ENCODE peak calls at places on chromosomes 6 and 20, in eight cellular contexts. Z is mammary epithelial cell, W is psoas muscle, U is stomach, M is HFFc6, I is breast epithelium, O is BJ, H is astrocyte. K is an unnamed sample.

GRCh38 chr20:1376453-1377270 is 16.2 kb downstream of the FKBP1A start:
- DNase-seq in Z (no peak), W (no peak), U (no peak), M (no peak), I (no peak), O (no peak), H (no peak), K (no peak)

GRCh38 chr6:116482780-116483179 is 21.6 kb downstream of the CALHM6 start:
- DNase-seq in Z (peak), W (no peak), U (no peak), M (no peak), I (no peak), O (no peak), H (no peak), K (no peak)

GRCh38 chr20:62010551-62011402 is 54.9 kb downstream of the TAF4 start:
- DNase-seq in Z (peak), W (no peak), U (peak), M (peak), I (no peak), O (no peak), H (peak), K (peak)

GRCh38 chr20:51749674-51750036 is 18.5 kb downstream of the ATP9A start:
- DNase-seq in Z (peak), W (no peak), U (no peak), M (peak), I (no peak), O (no peak), H (peak), K (no peak)

GRCh38 chr6:97203343-97203742 is 79.7 kb downstream of the MMS22L start:
- DNase-seq in Z (no peak), W (no peak), U (no peak), M (no peak), I (no peak), O (no peak), H (no peak), K (no peak)

GRCh38 chr6:161327360-161327953 is 53.6 kb upstream of the AGPAT4 start:
- DNase-seq in Z (no peak), W (no peak), U (no peak), M (no peak), I (no peak), O (no peak), H (peak), K (no peak)

GRCh38 chr20:36132802-36133211 is 21.7 kb upstream of the EPB41L1 start:
- DNase-seq in Z (no peak), W (no peak), U (no peak), M (no peak), I (no peak), O (no peak), H (no peak), K (no peak)

GRCh38 chr6:113466526-113466925 is 390.6 kb upstream of the MARCKS start:
- DNase-seq in Z (no peak), W (no peak), U (no peak), M (no peak), I (no peak), O (no peak), H (no peak), K (no peak)

GRCh38 chr20:20286061-20286460 is 81.8 kb upstream of the INSM1 start:
- DNase-seq in Z (no peak), W (no peak), U (no peak), M (no peak), I (no peak), O (no peak), H (no peak), K (no peak)

GRCh38 chr6:101117397-101118185 is 236.5 kb upstream of the ASCC3 start:
- DNase-seq in Z (no peak), W (no peak), U (no peak), M (no peak), I (no peak), O (no peak), H (no peak), K (no peak)

GRCh38 chr6:159089909-159090308 is 45.1 kb upstream of the TAGAP start:
- DNase-seq in Z (peak), W (no peak), U (no peak), M (no peak), I (no peak), O (no peak), H (no peak), K (no peak)

GRCh38 chr6:148538251-148539190 is 195.9 kb downstream of the SASH1 start:
- DNase-seq in Z (no peak), W (no peak), U (no peak), M (peak), I (no peak), O (peak), H (peak), K (no peak)

GRCh38 chr6:159760602-159761057 is 1.2 kb upstream of the ACAT2 start:
- DNase-seq in Z (peak), W (no peak), U (no peak), M (peak), I (no peak), O (no peak), H (peak), K (no peak)

GRCh38 chr6:11241793-11242201 is 9.3 kb upstream of the NEDD9 start:
- DNase-seq in Z (no peak), W (peak), U (peak), M (no peak), I (no peak), O (no peak), H (peak), K (peak)

GRCh38 chr20:32034581-32035397 is 17.3 kb upstream of the HCK start:
- DNase-seq in Z (no peak), W (no peak), U (no peak), M (peak), I (no peak), O (no peak), H (no peak), K (no peak)

GRCh38 chr20:9087531-9088217 is 18.8 kb downstream of the PLCB4 start:
- DNase-seq in Z (no peak), W (no peak), U (no peak), M (no peak), I (no peak), O (no peak), H (no peak), K (no peak)

GRCh38 chr20:38001173-38001875 is 31.9 kb downstream of the TTI1 start:
- DNase-seq in Z (peak), W (no peak), U (no peak), M (peak), I (no peak), O (no peak), H (peak), K (no peak)

GRCh38 chr20:53957421-53958172 is 112.8 kb downstream of the BCAS1 start:
- DNase-seq in Z (no peak), W (no peak), U (no peak), M (no peak), I (no peak), O (no peak), H (peak), K (no peak)

GRCh38 chr6:12288844-12289654 is 1.1 kb upstream of the EDN1 start:
- DNase-seq in Z (peak), W (no peak), U (peak), M (peak), I (no peak), O (no peak), H (peak), K (peak)

GRCh38 chr6:114170958-114171387 is 171.8 kb downstream of the HS3ST5 start:
- DNase-seq in Z (no peak), W (no peak), U (no peak), M (no peak), I (no peak), O (no peak), H (no peak), K (no peak)

GRCh38 chr6:25612666-25613065 is 39.3 kb upstream of the SCGN start:
- DNase-seq in Z (no peak), W (no peak), U (no peak), M (no peak), I (no peak), O (no peak), H (no peak), K (no peak)

GRCh38 chr20:20793570-20793969 is 81.1 kb upstream of the RALGAPA2 start:
- DNase-seq in Z (no peak), W (no peak), U (no peak), M (no peak), I (no peak), O (no peak), H (no peak), K (no peak)

GRCh38 chr6:41713650-41714291 is 21.6 kb downstream of the TFEB start:
- DNase-seq in Z (peak), W (peak), U (peak), M (peak), I (no peak), O (no peak), H (peak), K (no peak)

GRCh38 chr20:47620808-47621805 is 119.4 kb downstream of the NCOA3 start:
- DNase-seq in Z (peak), W (no peak), U (no peak), M (peak), I (no peak), O (no peak), H (peak), K (no peak)

GRCh38 chr20:573414-574296 is 30.1 kb upstream of the CSNK2A1 start:
- DNase-seq in Z (no peak), W (no peak), U (no peak), M (no peak), I (no peak), O (no peak), H (no peak), K (no peak)

GRCh38 chr20:967796-968742 is 34.0 kb downstream of the RSPO4 start:
- DNase-seq in Z (peak), W (no peak), U (no peak), M (peak), I (no peak), O (no peak), H (peak), K (no peak)

GRCh38 chr20:31484001-31484400 is 8.9 kb downstream of the REM1 start:
- DNase-seq in Z (no peak), W (peak), U (no peak), M (no peak), I (no peak), O (no peak), H (no peak), K (peak)

GRCh38 chr6:105849741-105850140 is 236.4 kb upstream of the PRDM1 start:
- DNase-seq in Z (no peak), W (no peak), U (no peak), M (no peak), I (no peak), O (no peak), H (peak), K (no peak)

GRCh38 chr6:4820704-4821276 is 44.6 kb downstream of the CDYL start:
- DNase-seq in Z (no peak), W (no peak), U (no peak), M (peak), I (no peak), O (peak), H (peak), K (no peak)

GRCh38 chr6:37306026-37306425 is 47.8 kb upstream of the RNF8 start:
- DNase-seq in Z (peak), W (no peak), U (no peak), M (no peak), I (no peak), O (no peak), H (no peak), K (no peak)

GRCh38 chr6:35765739-35766138 is 10.7 kb upstream of the CLPSL2 start:
- DNase-seq in Z (no peak), W (no peak), U (no peak), M (no peak), I (peak), O (no peak), H (no peak), K (no peak)

GRCh38 chr6:37483917-37484785 is 15.5 kb downstream of the CCDC167 start:
- DNase-seq in Z (peak), W (peak), U (peak), M (peak), I (peak), O (no peak), H (no peak), K (peak)

GRCh38 chr6:21199246-21199645 is 394.3 kb upstream of the SOX4 start:
- DNase-seq in Z (no peak), W (no peak), U (no peak), M (no peak), I (no peak), O (no peak), H (no peak), K (no peak)

GRCh38 chr6:53359843-53360834 is 11.4 kb upstream of the ELOVL5 start:
- DNase-seq in Z (no peak), W (no peak), U (no peak), M (no peak), I (no peak), O (no peak), H (peak), K (no peak)

GRCh38 chr6:21856096-21856825 is 262.7 kb downstream of the SOX4 start:
- DNase-seq in Z (peak), W (no peak), U (no peak), M (peak), I (no peak), O (peak), H (peak), K (no peak)

GRCh38 chr6:118722820-118723526 is 71.6 kb upstream of the CEP85L start:
- DNase-seq in Z (peak), W (no peak), U (no peak), M (no peak), I (no peak), O (no peak), H (no peak), K (no peak)

GRCh38 chr20:33664085-33664761 is 2.1 kb downstream of the C20orf144 start:
- DNase-seq in Z (no peak), W (no peak), U (no peak), M (no peak), I (no peak), O (no peak), H (no peak), K (peak)

DNA sequence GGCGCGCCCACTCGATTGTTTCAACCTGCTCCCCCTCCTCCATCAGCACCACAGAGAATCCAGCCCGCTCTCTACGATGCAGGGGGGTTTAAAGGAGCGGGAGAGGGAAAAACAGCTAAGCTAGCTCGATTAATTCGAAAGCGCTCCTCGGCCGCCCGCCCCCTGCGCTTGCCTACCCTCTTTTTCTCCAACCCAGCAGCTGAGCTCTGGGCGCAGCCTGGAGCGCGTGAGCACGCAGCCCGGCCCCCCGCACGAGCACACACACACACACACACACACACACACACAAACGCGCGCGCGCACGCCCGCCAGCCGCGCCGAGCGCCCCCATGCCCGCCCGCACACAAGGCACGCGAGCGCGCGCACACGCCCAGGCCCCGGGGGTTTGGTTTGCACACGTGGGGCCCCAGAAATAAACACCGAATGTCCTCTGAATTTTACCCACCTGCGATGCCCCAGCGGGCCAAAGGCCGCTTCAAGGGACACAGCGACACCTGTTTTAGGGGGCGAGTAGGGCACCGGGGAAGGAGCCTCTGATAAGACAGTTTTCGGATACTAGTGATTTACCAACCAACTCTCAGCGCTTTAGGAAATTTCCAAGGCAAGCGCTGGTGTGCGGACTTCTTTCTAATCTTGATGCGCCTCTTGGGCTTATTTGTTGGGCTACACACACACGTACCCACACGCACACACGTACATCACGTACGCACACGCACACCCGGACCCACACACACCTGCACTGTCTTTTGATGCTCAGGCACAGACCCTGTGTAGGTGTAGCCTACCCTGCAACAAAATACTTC is 787 bp upstream of the NRN1 start:
- DNase-seq in Z (peak), W (no peak), U (no peak), M (no peak), I (no peak), O (no peak), H (no peak), K (no peak)
- TF ChIP-seq CTCF in Z (no peak), W (peak), U (no peak), M (no peak), I (no peak), O (no peak), H (no peak), K (no peak)

GRCh38 chr6:7425808-7426190 is 36.2 kb downstream of the RIOK1 start:
- DNase-seq in Z (no peak), W (no peak), U (no peak), M (no peak), I (no peak), O (no peak), H (no peak), K (no peak)

GRCh38 chr6:7421066-7421465 is 31.5 kb downstream of the RIOK1 start:
- DNase-seq in Z (no peak), W (no peak), U (no peak), M (no peak), I (no peak), O (no peak), H (no peak), K (no peak)

GRCh38 chr6:7424058-7424457 is 34.5 kb downstream of the RIOK1 start:
- DNase-seq in Z (no peak), W (no peak), U (no peak), M (no peak), I (no peak), O (no peak), H (no peak), K (no peak)

GRCh38 chr6:7426447-7427169 is 37.0 kb downstream of the RIOK1 start:
- DNase-seq in Z (no peak), W (no peak), U (no peak), M (no peak), I (no peak), O (no peak), H (no peak), K (no peak)

GRCh38 chr6:7424967-7425807 is 35.6 kb downstream of the RIOK1 start:
- DNase-seq in Z (peak), W (no peak), U (no peak), M (peak), I (no peak), O (no peak), H (no peak), K (no peak)
- TF ChIP-seq CTCF in Z (peak), W (no peak), U (peak), M (peak), I (peak), O (peak), H (peak), K (no peak)

GRCh38 chr6:32969685-32970412 is 1.5 kb downstream of the BRD2 start:
- DNase-seq in Z (peak), W (peak), U (peak), M (peak), I (peak), O (peak), H (peak), K (peak)
- TF ChIP-seq CTCF in Z (no peak), W (peak), U (peak), M (peak), I (peak), O (peak), H (no peak), K (peak)

GRCh38 chr6:71851214-71851613 is 35.1 kb upstream of the RIMS1 start:
- DNase-seq in Z (no peak), W (no peak), U (no peak), M (no peak), I (no peak), O (no peak), H (no peak), K (no peak)

GRCh38 chr6:71852951-71853350 is 33.4 kb upstream of the RIMS1 start:
- DNase-seq in Z (no peak), W (no peak), U (no peak), M (no peak), I (no peak), O (no peak), H (no peak), K (no peak)

DNA sequence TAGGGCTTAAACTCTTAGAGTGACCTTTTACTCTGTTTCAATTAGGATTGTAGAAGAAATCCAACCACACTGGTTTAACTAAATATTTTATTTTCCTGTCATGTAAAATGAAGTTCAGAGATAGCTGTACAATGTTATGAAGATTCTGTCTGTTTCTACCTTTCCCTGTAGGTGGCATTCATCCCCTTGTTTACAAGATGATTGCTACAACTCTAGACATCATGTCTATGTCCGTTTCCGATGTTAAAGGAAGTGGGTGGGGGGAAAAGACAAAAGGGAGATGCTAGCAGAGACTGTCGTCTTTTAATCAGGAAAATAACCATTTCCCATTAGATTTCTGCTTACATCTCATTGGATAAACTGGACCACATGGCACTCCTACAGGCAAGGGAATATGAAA is 30.9 kb upstream of the RIMS1 start:
- DNase-seq in Z (no peak), W (no peak), U (no peak), M (peak), I (no peak), O (no peak), H (no peak), K (no peak)
- TF ChIP-seq CTCF in Z (peak), W (no peak), U (no peak), M (peak), I (no peak), O (peak), H (no peak), K (no peak)

K was measured in ovary.